ENCODE peak calls at places on chromosomes 2 and 18, in nine cellular contexts. K, B, Q, R, X, L, W, E and C are unnamed samples.

GRCh38 chr2:191363267-191363666 is 118.1 kb downstream of the MYO1B start:
- DNase-seq in B (no peak), R (no peak), X (no peak), K (no peak), E (no peak), Q (no peak), W (no peak), L (no peak), C (no peak)

GRCh38 chr18:23903971-23904370 is 110.6 kb upstream of the TTC39C start:
- DNase-seq in R (no peak), W (no peak), K (no peak), L (no peak), Q (no peak), E (no peak), X (no peak), B (no peak), C (peak; percentile 55)

GRCh38 chr2:241269707-241270520 is 45.6 kb downstream of the HDLBP start:
- DNase-seq in L (no peak), W (no peak), R (peak; percentile 38), K (peak; percentile 75), X (no peak), E (no peak), Q (no peak), B (no peak), C (no peak)

GRCh38 chr2:240319855-240320560 is 115.5 kb upstream of the GPC1 start:
- DNase-seq in R (no peak), L (no peak), Q (no peak), W (no peak), K (no peak), E (no peak), B (no peak), X (peak; percentile 38), C (no peak)

GRCh38 chr2:65281626-65282351 is 54.2 kb downstream of the ACTR2 start:
- DNase-seq in L (peak; percentile 80), Q (no peak), W (peak; percentile 39), R (no peak), E (peak; percentile 34), K (peak; percentile 39), X (no peak), B (no peak), C (no peak)

GRCh38 chr18:10579079-10579867 is 53.4 kb downstream of the NAPG start:
- DNase-seq in Q (no peak), K (no peak), W (no peak), E (no peak), B (peak; percentile 7), L (no peak), X (no peak), R (no peak), C (no peak)

GRCh38 chr2:95761556-95761955 is 169.8 kb downstream of the TRIM43 start:
- DNase-seq in W (no peak), L (no peak), E (no peak), B (no peak), K (no peak), Q (no peak), R (no peak), X (no peak), C (peak; percentile 87)

GRCh38 chr2:203732953-203733510 is 26.6 kb downstream of the CD28 start:
- DNase-seq in Q (no peak), R (no peak), X (no peak), W (no peak), E (no peak), K (no peak), B (no peak), L (no peak), C (no peak)

GRCh38 chr2:219578811-219579210 is 6.7 kb downstream of the INHA start:
- DNase-seq in E (no peak), R (no peak), K (no peak), Q (no peak), B (no peak), L (no peak), X (no peak), W (no peak), C (no peak)

GRCh38 chr2:226408131-226408530 is 391.5 kb downstream of the IRS1 start:
- DNase-seq in Q (no peak), R (no peak), W (no peak), K (no peak), X (no peak), B (no peak), E (no peak), L (no peak), C (no peak)

GRCh38 chr2:107002735-107003134 is 116.8 kb upstream of the ST6GAL2 start:
- DNase-seq in L (no peak), R (no peak), W (no peak), X (no peak), E (no peak), K (no peak), B (no peak), Q (no peak), C (peak; percentile 45)

GRCh38 chr2:125004091-125004800 is 979.2 kb downstream of the CNTNAP5 start:
- DNase-seq in E (no peak), B (no peak), R (no peak), K (no peak), X (no peak), Q (no peak), W (no peak), L (no peak), C (no peak)

DNA sequence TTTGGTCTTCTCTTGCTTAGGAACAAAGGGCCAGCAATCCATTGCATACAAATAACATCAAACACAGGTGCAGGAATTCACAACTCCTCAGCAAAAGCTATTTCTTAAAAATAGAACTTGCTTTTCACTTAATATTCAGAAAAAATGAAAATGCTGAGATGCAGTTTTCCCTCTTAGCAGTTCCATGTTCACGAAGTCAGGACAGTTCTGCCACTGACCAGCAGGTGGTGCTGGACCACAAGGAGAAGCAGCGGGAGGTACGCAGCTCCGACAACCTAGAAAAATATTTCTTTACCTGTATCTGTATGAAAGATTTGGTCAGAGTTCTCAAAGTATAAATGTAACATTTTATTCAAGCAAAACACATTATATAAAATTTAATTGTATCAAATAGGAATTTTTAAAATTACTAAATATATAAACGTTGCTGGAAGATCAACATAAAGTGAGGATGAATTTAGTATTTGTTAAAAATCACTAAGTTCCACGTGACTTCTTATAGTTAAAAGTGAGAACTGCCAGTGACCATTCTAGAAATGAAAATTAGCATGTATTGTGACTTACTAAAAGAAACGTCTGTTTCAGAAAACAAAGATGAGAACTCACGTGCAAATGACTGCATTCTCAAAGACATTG is 48.8 kb downstream of the ADNP2 start:
- DNase-seq in W (peak; percentile 95), L (peak; percentile 84), B (peak; percentile 75), X (peak; percentile 74), K (peak; percentile 68), R (peak; percentile 86), E (peak; percentile 84), Q (peak; percentile 81), C (no peak)
- TF ChIP-seq EP300 in W (no peak), L (no peak), B (no peak), X (no peak), K (no peak), R (no peak), E (no peak), Q (no peak), C (no peak)

DNA sequence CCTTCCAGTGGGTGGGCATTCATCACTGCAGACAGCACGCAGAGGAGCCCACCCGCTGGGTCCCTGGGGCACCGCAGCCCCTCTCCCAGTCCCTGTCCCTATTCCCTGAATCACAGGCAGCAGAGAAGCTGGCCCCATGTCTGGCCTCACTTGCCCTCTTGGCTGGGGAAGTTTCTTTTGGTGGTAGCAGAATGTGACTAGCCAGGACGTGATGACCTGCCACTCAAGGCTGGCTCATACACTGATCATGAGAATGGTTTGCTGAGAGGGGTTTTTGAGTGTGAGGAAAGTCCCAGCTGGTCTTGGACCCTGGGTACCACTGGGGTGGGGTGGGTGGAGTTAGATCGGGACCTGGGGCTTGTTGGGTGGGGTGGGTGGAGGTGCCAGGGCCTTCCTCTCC is 29.0 kb upstream of the FOSL2 start:
- DNase-seq in B (no peak), L (no peak), E (no peak), K (no peak), Q (no peak), R (no peak), W (no peak), X (no peak), C (no peak)
- TF ChIP-seq EP300 in B (no peak), L (no peak), E (no peak), K (no peak), Q (no peak), R (no peak), W (no peak), X (no peak), C (no peak)

GRCh38 chr2:111706481-111707001 is 177.5 kb downstream of the ANAPC1 start:
- DNase-seq in E (no peak), W (no peak), K (no peak), L (no peak), Q (no peak), R (no peak), X (no peak), B (no peak), C (no peak)

GRCh38 chr2:111705206-111705605 is 178.8 kb downstream of the ANAPC1 start:
- DNase-seq in R (no peak), Q (peak; percentile 54), X (no peak), E (no peak), B (no peak), K (no peak), L (no peak), W (no peak), C (no peak)

GRCh38 chr2:111707700-111708099 is 176.3 kb downstream of the ANAPC1 start:
- DNase-seq in L (no peak), E (no peak), X (no peak), B (no peak), W (no peak), Q (no peak), R (no peak), K (no peak), C (no peak)

GRCh38 chr2:111704246-111704645 is 179.7 kb downstream of the ANAPC1 start:
- DNase-seq in X (no peak), K (no peak), E (no peak), R (no peak), B (peak; percentile 36), Q (no peak), L (no peak), W (no peak), C (no peak)

GRCh38 chr2:111705711-111706323 is 178.2 kb downstream of the ANAPC1 start:
- DNase-seq in K (no peak), W (no peak), L (no peak), E (no peak), X (no peak), R (no peak), Q (peak; percentile 54), B (peak; percentile 45), C (no peak)
- TF ChIP-seq EP300 in K (no peak), W (peak; percentile 30), L (no peak), E (no peak), X (no peak), R (no peak), Q (no peak), B (no peak), C (no peak)

DNA sequence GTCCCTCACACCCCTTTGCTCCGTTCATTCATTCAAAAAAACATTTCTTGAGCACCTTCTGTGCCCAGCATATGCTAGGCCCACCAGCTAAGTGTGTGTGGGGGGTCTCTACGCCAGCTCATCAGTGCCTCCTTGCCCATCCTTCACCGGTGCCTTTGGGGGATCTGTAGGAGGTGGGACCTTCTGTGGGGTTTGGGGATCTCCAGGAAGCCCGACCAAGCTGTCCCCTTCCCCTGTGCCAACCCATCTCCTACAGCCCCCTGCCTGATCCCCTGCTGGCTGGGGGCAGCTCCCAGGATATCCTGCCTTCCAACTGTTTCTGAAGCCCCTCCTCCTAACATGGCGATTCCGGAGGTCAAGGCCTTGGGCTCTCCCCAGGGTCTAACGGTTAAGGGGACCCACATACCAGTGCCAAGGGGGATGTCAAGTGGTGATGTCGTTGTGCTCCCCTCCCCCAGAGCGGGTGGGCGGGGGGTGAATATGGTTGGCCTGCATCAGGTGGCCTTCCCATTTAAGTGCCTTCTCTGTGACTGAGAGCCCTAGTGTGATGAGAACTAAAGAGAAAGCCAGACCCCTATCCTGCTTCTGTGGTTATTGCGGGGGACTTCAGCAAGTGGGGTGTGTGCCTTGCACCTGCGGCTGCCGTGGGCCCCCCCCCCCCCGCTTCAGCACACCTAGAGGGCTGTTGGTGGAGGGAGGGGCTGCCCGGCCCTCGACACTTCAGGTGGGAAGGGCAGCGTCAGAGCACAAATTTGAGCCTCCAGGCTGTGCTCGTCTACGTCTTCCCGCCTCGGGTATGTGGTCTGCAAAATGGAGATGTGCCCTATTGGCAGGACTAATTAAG is 5.9 kb downstream of the CTDSP1 start:
- DNase-seq in L (peak; percentile 80), R (no peak), K (peak; percentile 34), E (peak; percentile 62), Q (no peak), W (peak; percentile 39), X (peak; percentile 34), B (no peak), C (no peak)
- TF ChIP-seq EP300 in L (no peak), R (no peak), K (no peak), E (no peak), Q (no peak), W (no peak), X (no peak), B (no peak), C (no peak)